ENCODE peak calls at places on chromosomes 1 and 21, in five cellular contexts. A is activated T-helper 1 cell treated with anti-CD3 and anti-CD28 coated beads, Interleukin-12 subunit alpha, Interleukin-12 subunit beta, Interleukin-2, Interleukin-4 antibody, amounts not matched to agents 30 ng/mL and 10 ng/mL and 1 ng/mL, durations not matched to agents 14 hours and 24 hours and 36 hours; B is stimulated activated CD8-positive, alpha-beta memory T cell treated with anti-CD3 and anti-CD28 coated beads, Interleukin-4, amount 100 ng/mL, for 1 hour; E is BJ; C is naive thymus-derived CD8-positive, alpha-beta T cell. K is an unnamed sample.

GRCh38 chr1:200379431-200379755 is 30.4 kb downstream of the ZNF281 start:
- DNase-seq in A (no peak), B (no peak), E (peak), C (no peak), K (no peak)

GRCh38 chr1:51755437-51755836 is 123.1 kb downstream of the NRDC start:
- DNase-seq in A (no peak), B (no peak), E (no peak), C (no peak), K (no peak)

GRCh38 chr1:50976890-50977574 is 7.0 kb downstream of the CDKN2C start:
- DNase-seq in A (peak), B (no peak), E (no peak), C (peak), K (peak)

GRCh38 chr1:53088616-53089300 is 26.7 kb downstream of the PODN start:
- DNase-seq in A (no peak), B (no peak), E (no peak), C (no peak), K (no peak)

GRCh38 chr1:115252585-115252984 is 85.5 kb downstream of the NGF start:
- DNase-seq in A (no peak), B (no peak), E (no peak), C (no peak), K (no peak)

GRCh38 chr21:34113842-34114241 is 40.5 kb downstream of the MRPS6 start:
- DNase-seq in A (no peak), B (no peak), E (no peak), C (no peak), K (no peak)

GRCh38 chr1:174352117-174352516 is 95.6 kb upstream of the GPR52 start:
- DNase-seq in A (no peak), B (no peak), E (no peak), C (no peak), K (no peak)

GRCh38 chr1:16371725-16372124 is 4.7 kb downstream of the SZRD1 start:
- DNase-seq in A (no peak), B (no peak), E (no peak), C (no peak), K (no peak)

GRCh38 chr1:55813619-55814018 is 598.5 kb upstream of the USP24 start:
- DNase-seq in A (no peak), B (no peak), E (peak), C (no peak), K (no peak)

GRCh38 chr1:97412155-97412554 is 508.7 kb downstream of the DPYD start:
- DNase-seq in A (no peak), B (no peak), E (no peak), C (no peak), K (no peak)

GRCh38 chr1:216793303-216793702 is 70.1 kb upstream of the ESRRG start:
- DNase-seq in A (no peak), B (no peak), E (no peak), C (no peak), K (no peak)

GRCh38 chr1:209769171-209769904 is 13.5 kb downstream of the TRAF3IP3 start:
- DNase-seq in A (peak), B (peak), E (peak), C (peak), K (peak)

GRCh38 chr1:205446828-205447227 is 9.0 kb downstream of the BLACAT1 start:
- DNase-seq in A (no peak), B (no peak), E (no peak), C (no peak), K (no peak)

GRCh38 chr1:110201157-110201825 is 8.8 kb upstream of the KCNC4 start:
- DNase-seq in A (no peak), B (no peak), E (no peak), C (no peak), K (no peak)

GRCh38 chr1:164619006-164619784 is 60.2 kb downstream of the PBX1 start:
- DNase-seq in A (no peak), B (no peak), E (no peak), C (no peak), K (no peak)

GRCh38 chr1:192905049-192905448 is 96.2 kb downstream of the RGS2 start:
- DNase-seq in A (no peak), B (no peak), E (no peak), C (no peak), K (no peak)

GRCh38 chr1:184610872-184611614 is 143.6 kb downstream of the EDEM3 start:
- DNase-seq in A (no peak), B (no peak), E (no peak), C (no peak), K (no peak)

GRCh38 chr1:1775364-1776226 is 2.7 kb downstream of the NADK start:
- DNase-seq in A (no peak), B (no peak), E (no peak), C (no peak), K (peak)